ENCODE peak calls at places on chromosomes 12 and 14, in nine cellular contexts. U is AG20443; B is activated CD4-positive, alpha-beta T cell treated with anti-CD3 and anti-CD28 coated beads, Interleukin-2, amount 50 U/mL, for 4 hours; N is coronary artery; S is skeletal muscle cell; X is CD4-positive, alpha-beta T cell; I is stimulated activated CD4-positive, alpha-beta T cell treated with anti-CD3 and anti-CD28 coated beads, Interleukin-12 subunit alpha, Interleukin-12 subunit beta, amount 100 ng/mL, for 4 hours; F is iPS-NIHi11; O is B cell. G is an unnamed sample.
A peak's percentile ranks its signal among the peaks of the same experiment; 100 is the strongest.

GRCh38 chr14:89425931-89426330 is 8.9 kb upstream of the FOXN3 start:
- DNase-seq in U (peak; percentile 83), B (no peak), N (no peak), S (peak; percentile 97), X (no peak), I (no peak), F (no peak), O (no peak), G (peak; percentile 97)

GRCh38 chr14:32774214-32774613 is 164.5 kb upstream of the NPAS3 start:
- DNase-seq in U (no peak), B (no peak), N (no peak), S (no peak), X (no peak), I (no peak), F (no peak), O (no peak), G (no peak)

GRCh38 chr12:59808317-59808910 is 212.6 kb downstream of the SLC16A7 start:
- DNase-seq in U (peak; percentile 47), B (no peak), N (no peak), S (no peak), X (no peak), I (no peak), F (peak; percentile 46), O (peak; percentile 52), G (no peak)

GRCh38 chr12:3315201-3315661 is 175.8 kb upstream of the PRMT8 start:
- DNase-seq in U (no peak), B (no peak), N (no peak), S (no peak), X (no peak), I (no peak), F (peak; percentile 51), O (no peak), G (no peak)

GRCh38 chr12:105860556-105861207 is 278.1 kb downstream of the NUAK1 start:
- DNase-seq in U (no peak), B (no peak), N (no peak), S (no peak), X (no peak), I (no peak), F (no peak), O (no peak), G (no peak)

GRCh38 chr14:99537399-99537798 is 56.2 kb downstream of the CCNK start:
- DNase-seq in U (peak; percentile 93), B (no peak), N (no peak), S (no peak), X (no peak), I (no peak), F (peak; percentile 67), O (no peak), G (peak; percentile 33)

GRCh38 chr12:19869413-19869812 is 430.1 kb downstream of the AEBP2 start:
- DNase-seq in U (no peak), B (no peak), N (no peak), S (no peak), X (no peak), I (no peak), F (no peak), O (no peak), G (no peak)

GRCh38 chr12:43104524-43104923 is 447.5 kb downstream of the ADAMTS20 start:
- DNase-seq in U (no peak), B (no peak), N (no peak), S (peak; percentile 77), X (no peak), I (no peak), F (no peak), O (no peak), G (peak; percentile 40)

GRCh38 chr12:70692681-70693288 is 55.6 kb upstream of the PTPRB start:
- DNase-seq in U (peak; percentile 67), B (no peak), N (no peak), S (peak; percentile 4), X (no peak), I (no peak), F (peak; percentile 40), O (no peak), G (peak; percentile 15)

GRCh38 chr14:104768437-104769323 is 15.7 kb downstream of the SIVA1 start:
- DNase-seq in U (peak; percentile 91), B (peak; percentile 89), N (peak; percentile 89), S (peak; percentile 25), X (peak; percentile 97), I (peak; percentile 93), F (peak; percentile 94), O (peak; percentile 92), G (peak; percentile 14)

GRCh38 chr14:105836730-105837129 is 310.3 kb downstream of the TMEM121 start:
- DNase-seq in U (no peak), B (no peak), N (no peak), S (no peak), X (no peak), I (no peak), F (no peak), O (no peak), G (no peak)

GRCh38 chr12:78406776-78407335 is 457.7 kb upstream of the SYT1 start:
- DNase-seq in U (no peak), B (no peak), N (no peak), S (no peak), X (no peak), I (no peak), F (no peak), O (no peak), G (no peak)

GRCh38 chr14:75562048-75562447 is 16.4 kb upstream of the FLVCR2 start:
- DNase-seq in U (no peak), B (peak; percentile 44), N (no peak), S (no peak), X (no peak), I (peak; percentile 50), F (no peak), O (no peak), G (no peak)

GRCh38 chr14:89958966-89959365 is 3.2 kb downstream of the TDP1 start:
- DNase-seq in U (no peak), B (no peak), N (no peak), S (no peak), X (no peak), I (no peak), F (no peak), O (no peak), G (no peak)

GRCh38 chr14:35292051-35292769 is at the start of gene PSMA6:
- DNase-seq in U (peak; percentile 99), B (peak; percentile 99), N (peak; percentile 99), S (peak; percentile 95), X (peak; percentile 98), I (peak; percentile 98), F (peak; percentile 96), O (peak; percentile 86), G (peak; percentile 97)

GRCh38 chr12:31507966-31508365 is 83.0 kb downstream of the DENND5B start:
- DNase-seq in U (peak; percentile 33), B (no peak), N (no peak), S (no peak), X (no peak), I (no peak), F (no peak), O (no peak), G (no peak)

GRCh38 chr12:70744133-70744532 is 106.9 kb upstream of the PTPRB start:
- DNase-seq in U (no peak), B (no peak), N (no peak), S (no peak), X (no peak), I (no peak), F (no peak), O (no peak), G (no peak)

GRCh38 chr14:23645812-23646647 is 9.9 kb downstream of the DHRS2 start:
- DNase-seq in U (no peak), B (no peak), N (no peak), S (no peak), X (no peak), I (no peak), F (no peak), O (no peak), G (no peak)

GRCh38 chr12:104643921-104644669 is 187.3 kb downstream of the CHST11 start:
- DNase-seq in U (no peak), B (no peak), N (no peak), S (no peak), X (no peak), I (no peak), F (peak; percentile 35), O (peak; percentile 16), G (no peak)

GRCh38 chr12:58007875-58008274 is 66.5 kb downstream of the ATP23 start:
- DNase-seq in U (no peak), B (no peak), N (no peak), S (no peak), X (no peak), I (no peak), F (no peak), O (no peak), G (no peak)

GRCh38 chr12:71041481-71041880 is 116.3 kb downstream of the TSPAN8 start:
- DNase-seq in U (no peak), B (no peak), N (no peak), S (no peak), X (no peak), I (no peak), F (no peak), O (no peak), G (no peak)

GRCh38 chr12:46675736-46676135 is 150.1 kb downstream of the SLC38A4 start:
- DNase-seq in U (peak; percentile 40), B (no peak), N (no peak), S (no peak), X (no peak), I (no peak), F (peak; percentile 41), O (no peak), G (no peak)

GRCh38 chr14:39267592-39268112 is 33.9 kb downstream of the MIA2 start:
- DNase-seq in U (no peak), B (no peak), N (no peak), S (no peak), X (no peak), I (no peak), F (peak; percentile 10), O (peak; percentile 44), G (no peak)

GRCh38 chr14:101185081-101185835 is 281.7 kb upstream of the RTL1 start:
- DNase-seq in U (no peak), B (no peak), N (no peak), S (no peak), X (no peak), I (no peak), F (no peak), O (no peak), G (no peak)

GRCh38 chr12:119949145-119949544 is 39.9 kb upstream of the BICDL1 start:
- DNase-seq in U (no peak), B (no peak), N (no peak), S (no peak), X (no peak), I (no peak), F (no peak), O (no peak), G (no peak)

GRCh38 chr12:8011331-8011730 is 21.2 kb upstream of the FOXJ2 start:
- DNase-seq in U (no peak), B (no peak), N (no peak), S (no peak), X (no peak), I (no peak), F (no peak), O (no peak), G (no peak)

GRCh38 chr14:66425402-66425801 is 60.8 kb upstream of the CCDC196 start:
- DNase-seq in U (no peak), B (no peak), N (no peak), S (no peak), X (no peak), I (no peak), F (no peak), O (no peak), G (no peak)

GRCh38 chr14:61537567-61538463 is 157.5 kb upstream of the HIF1A start:
- DNase-seq in U (peak; percentile 76), B (peak; percentile 54), N (no peak), S (peak; percentile 76), X (no peak), I (peak; percentile 29), F (peak; percentile 81), O (no peak), G (peak; percentile 85)

GRCh38 chr14:74514471-74514932 is 20.9 kb downstream of the ISCA2 start:
- DNase-seq in U (peak; percentile 78), B (no peak), N (no peak), S (peak; percentile 61), X (no peak), I (no peak), F (no peak), O (no peak), G (no peak)

GRCh38 chr14:76115010-76115422 is 36.7 kb upstream of the GPATCH2L start:
- DNase-seq in U (no peak), B (no peak), N (no peak), S (no peak), X (no peak), I (no peak), F (peak; percentile 55), O (no peak), G (no peak)

GRCh38 chr14:26204362-26204953 is 393.4 kb downstream of the NOVA1 start:
- DNase-seq in U (no peak), B (no peak), N (no peak), S (no peak), X (no peak), I (no peak), F (peak; percentile 33), O (no peak), G (no peak)